ENCODE peak calls at places on chromosome 20, in nine cellular contexts. L, X, P, Y, V, D, K, J and B are unnamed samples.

GRCh38 chr20:50585678-50586077 is 75.5 kb downstream of the PTPN1 start:
- DNase-seq in X (no peak), K (no peak), V (no peak), J (no peak), L (no peak), D (no peak), P (no peak), Y (no peak), B (no peak)

GRCh38 chr20:32362924-32363364 is 4.8 kb downstream of the ASXL1 start:
- DNase-seq in J (no peak), K (no peak), P (no peak), Y (no peak), L (no peak), X (no peak), V (no peak), D (no peak), B (no peak)

GRCh38 chr20:56925696-56926101 is 296.6 kb downstream of the TFAP2C start:
- DNase-seq in J (no peak), P (no peak), X (no peak), V (peak), Y (peak), K (no peak), L (no peak), D (no peak), B (no peak)

GRCh38 chr20:23090147-23090546 is 4.0 kb upstream of the CD93 start:
- DNase-seq in P (no peak), X (no peak), J (no peak), D (no peak), L (no peak), V (no peak), K (no peak), Y (no peak), B (no peak)

GRCh38 chr20:48538058-48538825 is 289.6 kb downstream of the PREX1 start:
- DNase-seq in K (no peak), V (peak), D (no peak), L (no peak), Y (peak), X (no peak), P (no peak), J (no peak), B (peak)

GRCh38 chr20:1933465-1933870 is 38.3 kb downstream of the SIRPA start:
- DNase-seq in V (peak), Y (no peak), P (no peak), L (no peak), X (no peak), J (no peak), D (no peak), K (no peak), B (peak)

GRCh38 chr20:49411221-49411925 is 71.1 kb downstream of the KCNB1 start:
- DNase-seq in J (no peak), K (no peak), D (no peak), V (no peak), P (no peak), X (no peak), L (no peak), Y (no peak), B (no peak)

GRCh38 chr20:33790571-33790970 is 20.6 kb upstream of the CHMP4B start:
- DNase-seq in L (no peak), K (no peak), D (no peak), X (no peak), Y (no peak), P (no peak), J (no peak), V (no peak), B (no peak)

GRCh38 chr20:34210271-34210670 is 31.0 kb upstream of the ASIP start:
- DNase-seq in X (no peak), Y (no peak), J (no peak), L (no peak), P (no peak), V (no peak), K (no peak), D (no peak), B (no peak)

GRCh38 chr20:63022501-63022900 is 15.7 kb upstream of the BHLHE23 start:
- DNase-seq in Y (no peak), J (no peak), P (no peak), D (no peak), L (no peak), K (no peak), V (no peak), X (no peak), B (no peak)